ENCODE peak calls at places on chromosome 18, in five cellular contexts. X is WTC11, Q is A549, I is HCT116, R is NB4. E is an unnamed sample.

GRCh38 chr18:56035546-56035945 is 447.6 kb upstream of the TCF4 start:
- DNase-seq in X (no peak), Q (no peak), I (no peak), R (no peak), E (no peak)

GRCh38 chr18:58996131-58996632 is 131.5 kb downstream of the ZNF532 start:
- DNase-seq in X (no peak), Q (peak), I (no peak), R (no peak), E (no peak)

GRCh38 chr18:75129717-75130477 is 79.0 kb downstream of the PTGR3 start:
- DNase-seq in X (no peak), Q (no peak), I (no peak), R (no peak), E (no peak)

GRCh38 chr18:22228930-22229329 is 59.5 kb downstream of the GATA6 start:
- DNase-seq in X (no peak), Q (no peak), I (no peak), R (no peak), E (no peak)

GRCh38 chr18:25274900-25275299 is 77.1 kb downstream of the ZNF521 start:
- DNase-seq in X (no peak), Q (no peak), I (no peak), R (no peak), E (no peak)

GRCh38 chr18:51339866-51340265 is 142.4 kb upstream of the MEX3C start:
- DNase-seq in X (no peak), Q (no peak), I (no peak), R (no peak), E (no peak)

GRCh38 chr18:30386624-30387023 is 655.9 kb downstream of the DSC3 start:
- DNase-seq in X (no peak), Q (no peak), I (no peak), R (no peak), E (no peak)

GRCh38 chr18:2442726-2443275 is 128.5 kb downstream of the METTL4 start:
- DNase-seq in X (no peak), Q (no peak), I (no peak), R (no peak), E (no peak)

GRCh38 chr18:44098551-44099098 is 582.1 kb upstream of the SETBP1 start:
- DNase-seq in X (peak), Q (peak), I (no peak), R (peak), E (no peak)

GRCh38 chr18:77101410-77102245 is 31.0 kb downstream of the MBP start:
- DNase-seq in X (no peak), Q (peak), I (peak), R (peak), E (peak)

GRCh38 chr18:25099838-25100393 is 252.1 kb downstream of the ZNF521 start:
- DNase-seq in X (no peak), Q (no peak), I (no peak), R (no peak), E (no peak)

GRCh38 chr18:360676-361075 is 92.8 kb upstream of the THOC1 start:
- DNase-seq in X (no peak), Q (no peak), I (no peak), R (no peak), E (no peak)

GRCh38 chr18:40079786-40080185 is 1875.2 kb upstream of the PIK3C3 start:
- DNase-seq in X (no peak), Q (no peak), I (no peak), R (no peak), E (no peak)

GRCh38 chr18:76212958-76213357 is 282.1 kb downstream of the ZNF516 start:
- DNase-seq in X (no peak), Q (no peak), I (no peak), R (peak), E (no peak)

GRCh38 chr18:44802508-44802907 is 121.8 kb downstream of the SETBP1 start:
- DNase-seq in X (no peak), Q (no peak), I (no peak), R (no peak), E (no peak)

GRCh38 chr18:50231621-50232020 is 34.7 kb downstream of the CFAP53 start:
- DNase-seq in X (no peak), Q (no peak), I (no peak), R (no peak), E (no peak)

GRCh38 chr18:49944681-49945080 is 131.3 kb upstream of the ACAA2 start:
- DNase-seq in X (peak), Q (peak), I (no peak), R (peak), E (no peak)

GRCh38 chr18:78979058-78979680 is 449 bp upstream of the SALL3 start:
- DNase-seq in X (peak), Q (no peak), I (no peak), R (no peak), E (peak)

GRCh38 chr18:42113529-42114191 is 158.6 kb downstream of the PIK3C3 start:
- DNase-seq in X (no peak), Q (no peak), I (no peak), R (peak), E (no peak)

GRCh38 chr18:46261799-46262198 is 157.6 kb downstream of the HAUS1 start:
- DNase-seq in X (no peak), Q (no peak), I (no peak), R (no peak), E (no peak)

GRCh38 chr18:32366586-32367538 is 103.8 kb downstream of the GAREM1 start:
- DNase-seq in X (no peak), Q (no peak), I (no peak), R (no peak), E (no peak)

GRCh38 chr18:47604041-47604440 is 326.4 kb downstream of the SMAD2 start:
- DNase-seq in X (no peak), Q (no peak), I (no peak), R (no peak), E (no peak)

GRCh38 chr18:46104128-46104911 is at the start of gene HAUS1:
- DNase-seq in X (peak), Q (peak), I (peak), R (peak), E (peak)

GRCh38 chr18:23722646-23723045 is 33.4 kb downstream of the LAMA3 start:
- DNase-seq in X (no peak), Q (no peak), I (no peak), R (no peak), E (no peak)

GRCh38 chr18:24227976-24228660 is 89.3 kb downstream of the CABYR start:
- DNase-seq in X (no peak), Q (peak), I (no peak), R (peak), E (peak)

GRCh38 chr18:69992776-69993175 is 45.1 kb upstream of the CD226 start:
- DNase-seq in X (no peak), Q (no peak), I (no peak), R (no peak), E (no peak)

GRCh38 chr18:78903436-78904178 is 76.0 kb upstream of the SALL3 start:
- DNase-seq in X (no peak), Q (no peak), I (no peak), R (no peak), E (no peak)

GRCh38 chr18:75455249-75456183 is 28.0 kb upstream of the SMIM21 start:
- DNase-seq in X (peak), Q (no peak), I (no peak), R (no peak), E (peak)

GRCh38 chr18:14924226-14924625 is 176.3 kb downstream of the ANKRD30B start:
- DNase-seq in X (no peak), Q (no peak), I (no peak), R (no peak), E (no peak)

GRCh38 chr18:78636260-78636659 is 343.4 kb upstream of the SALL3 start:
- DNase-seq in X (no peak), Q (no peak), I (no peak), R (no peak), E (no peak)

GRCh38 chr18:407825-408224 is 92.7 kb downstream of the COLEC12 start:
- DNase-seq in X (no peak), Q (no peak), I (no peak), R (no peak), E (no peak)

GRCh38 chr18:21763846-21764646 is 23.5 kb downstream of the MIB1 start:
- DNase-seq in X (no peak), Q (no peak), I (no peak), R (no peak), E (no peak)

GRCh38 chr18:48949606-48950535 is 894 bp downstream of the SMAD7 start:
- DNase-seq in X (peak), Q (peak), I (no peak), R (peak), E (peak)

GRCh38 chr18:46250084-46250811 is 146.1 kb downstream of the HAUS1 start:
- DNase-seq in X (no peak), Q (no peak), I (peak), R (peak), E (peak)

GRCh38 chr18:27994571-27994970 is 182.4 kb downstream of the CDH2 start:
- DNase-seq in X (no peak), Q (no peak), I (no peak), R (no peak), E (no peak)

GRCh38 chr18:66077066-66077465 is 326.3 kb downstream of the CDH7 start:
- DNase-seq in X (no peak), Q (no peak), I (no peak), R (no peak), E (no peak)

GRCh38 chr18:50578030-50578429 is 18.1 kb downstream of the MAPK4 start:
- DNase-seq in X (no peak), Q (no peak), I (no peak), R (peak), E (no peak)

GRCh38 chr18:48824231-48824970 is 126.4 kb downstream of the SMAD7 start:
- DNase-seq in X (peak), Q (no peak), I (no peak), R (no peak), E (no peak)

GRCh38 chr18:54338230-54338629 is 19.4 kb downstream of the STARD6 start:
- DNase-seq in X (no peak), Q (no peak), I (no peak), R (no peak), E (no peak)

GRCh38 chr18:54330768-54331548 is 26.7 kb downstream of the STARD6 start:
- DNase-seq in X (no peak), Q (no peak), I (no peak), R (no peak), E (no peak)

GRCh38 chr18:54329787-54330186 is 27.9 kb downstream of the STARD6 start:
- DNase-seq in X (no peak), Q (no peak), I (no peak), R (no peak), E (no peak)

DNA sequence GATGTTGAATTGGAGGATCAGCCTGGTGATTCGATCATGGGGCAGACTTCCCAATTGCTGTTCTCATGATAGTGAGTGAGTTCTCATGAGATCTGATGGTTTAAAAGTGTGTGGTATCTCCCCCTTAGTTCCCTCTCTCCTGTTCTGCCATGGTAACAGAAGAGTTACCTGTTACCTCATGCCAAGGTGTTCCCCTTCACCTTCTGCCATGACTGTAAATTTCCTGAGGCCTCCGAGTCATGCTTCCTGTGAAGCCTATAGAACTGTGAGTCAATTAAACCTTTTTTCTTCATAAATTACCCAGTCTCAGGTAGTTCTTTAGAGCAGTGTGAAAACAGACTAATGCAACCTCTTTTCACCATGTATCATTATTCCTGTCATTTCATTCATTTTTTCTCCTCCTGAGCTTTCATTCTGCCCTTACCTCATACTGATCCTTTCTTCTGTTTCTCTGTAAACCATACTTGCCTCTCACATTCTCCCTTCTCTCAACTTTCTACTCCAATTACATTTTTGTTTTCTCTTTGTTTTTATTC is 22.0 kb downstream of the STARD6 start:
- DNase-seq in X (no peak), Q (no peak), I (no peak), R (no peak), E (no peak)
- TF ChIP-seq MAX in X (no peak), Q (no peak), I (no peak), R (no peak), E (no peak)

GRCh38 chr18:9631814-9632496 is 17.6 kb upstream of the PPP4R1 start:
- DNase-seq in X (no peak), Q (peak), I (peak), R (no peak), E (no peak)
- TF ChIP-seq MAX in X (no peak), Q (no peak), I (no peak), R (no peak), E (no peak)

DNA sequence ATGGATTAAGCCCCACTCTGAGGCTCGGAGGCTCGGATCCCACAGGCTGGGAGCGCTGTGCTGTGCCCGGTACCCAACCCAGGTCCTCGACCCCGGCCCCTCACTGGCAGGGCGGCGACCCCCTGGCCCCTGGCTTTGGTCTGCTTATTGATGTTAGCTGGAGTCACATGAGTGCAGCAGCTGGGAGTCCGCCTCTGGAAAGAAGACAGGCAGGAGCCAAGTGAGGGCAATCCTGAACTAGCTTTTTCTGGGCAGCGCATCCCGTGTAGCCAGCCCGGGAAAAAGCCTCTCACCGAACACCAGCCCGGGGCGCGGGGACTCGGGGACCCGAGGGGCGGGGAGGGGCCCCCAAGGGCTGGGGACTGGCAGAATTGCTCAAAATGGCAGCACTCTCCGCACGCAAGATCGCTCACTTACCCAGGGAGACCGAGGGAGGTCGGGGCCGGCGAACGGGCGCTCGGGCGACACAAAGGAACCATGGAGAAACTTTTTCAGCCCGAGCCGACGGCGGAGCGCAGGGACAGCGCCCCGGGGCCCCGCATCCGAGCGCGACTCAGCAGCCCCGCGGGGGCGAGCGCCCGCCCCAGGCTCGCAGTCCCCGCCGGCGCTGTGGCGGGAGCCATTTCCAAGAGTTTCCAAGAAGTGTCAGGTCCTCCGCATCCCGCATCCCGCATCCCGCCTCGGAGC is 566 bp downstream of the TMEM200C start:
- DNase-seq in X (peak), Q (no peak), I (no peak), R (no peak), E (peak)
- TF ChIP-seq MAX in X (peak), Q (no peak), I (no peak), R (no peak), E (no peak)

GRCh38 chr18:67104700-67105284 is 411.7 kb downstream of the DSEL start:
- DNase-seq in X (peak), Q (peak), I (no peak), R (peak), E (peak)
- TF ChIP-seq MAX in X (no peak), Q (no peak), I (no peak), R (peak), E (no peak)

DNA sequence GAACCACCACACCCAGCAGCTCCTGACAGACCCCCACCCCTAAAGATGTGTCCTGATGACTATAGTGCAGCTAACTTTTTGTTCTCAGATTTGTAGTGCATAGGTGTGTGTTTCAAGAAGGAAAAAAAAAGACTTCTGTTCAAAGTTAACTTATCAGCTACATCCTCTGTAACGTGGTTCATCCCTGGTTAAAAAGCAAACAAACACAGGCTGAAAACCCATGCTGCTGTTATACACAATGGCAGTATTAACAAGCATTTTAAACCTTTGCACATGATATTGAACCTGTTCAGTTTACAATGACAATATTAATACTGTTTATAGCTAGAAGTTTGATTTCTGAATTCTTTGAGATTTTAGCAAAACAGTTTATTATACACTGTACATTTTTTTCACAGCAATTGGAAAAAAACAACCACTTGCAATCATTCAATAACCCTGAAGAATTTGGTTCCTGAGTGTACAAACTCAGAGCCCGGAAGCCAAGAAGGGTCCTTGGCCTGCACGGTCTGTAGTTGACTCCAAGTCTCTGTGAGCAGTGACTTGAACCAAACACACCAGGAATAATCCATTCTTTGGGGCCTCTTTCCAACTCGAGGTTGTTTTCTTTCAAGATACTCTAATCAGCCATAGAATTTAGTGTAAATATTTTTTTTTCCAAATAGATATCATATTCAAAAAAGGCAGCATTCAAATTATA is 153.2 kb upstream of the MAPRE2 start:
- DNase-seq in X (no peak), Q (no peak), I (no peak), R (no peak), E (no peak)
- TF ChIP-seq MAX in X (no peak), Q (no peak), I (no peak), R (no peak), E (no peak)

GRCh38 chr18:13216732-13217465 is 1.7 kb upstream of the LDLRAD4 start:
- DNase-seq in X (peak), Q (no peak), I (no peak), R (peak), E (peak)

GRCh38 chr18:13216092-13216582 is 2.4 kb upstream of the LDLRAD4 start:
- DNase-seq in X (peak), Q (peak), I (peak), R (peak), E (peak)

GRCh38 chr18:13218376-13219011 is at the start of gene LDLRAD4:
- DNase-seq in X (no peak), Q (no peak), I (no peak), R (peak), E (peak)

GRCh38 chr18:13217971-13218375 is 587 bp upstream of the LDLRAD4 start:
- DNase-seq in X (peak), Q (no peak), I (no peak), R (no peak), E (no peak)

GRCh38 chr18:13217466-13217961 is 1.0 kb upstream of the LDLRAD4 start:
- DNase-seq in X (peak), Q (peak), I (no peak), R (peak), E (peak)
- TF ChIP-seq MAX in X (no peak), Q (no peak), I (no peak), R (no peak), E (no peak)